ENCODE peak calls at places on chromosomes 1 and 21, in eight cellular contexts. Z is breast epithelium; Y is RWPE2; H is CD8-positive, alpha-beta memory T cell; X is colonic mucosa; F is HCT116; D is mammary epithelial cell; P is pancreas. W is an unnamed sample.

GRCh38 chr1:181390350-181391080 is 92.8 kb upstream of the CACNA1E start:
- DNase-seq in Z (no peak), Y (no peak), H (no peak), X (peak), F (no peak), D (no peak), P (no peak), W (no peak)

GRCh38 chr1:209190591-209191241 is 392.8 kb upstream of the CAMK1G start:
- DNase-seq in Z (no peak), Y (no peak), H (no peak), X (no peak), F (peak), D (peak), P (peak), W (no peak)

GRCh38 chr1:46646331-46646730 is 21.8 kb downstream of the ATPAF1 start:
- DNase-seq in Z (no peak), Y (no peak), H (no peak), X (no peak), F (no peak), D (no peak), P (no peak), W (no peak)

GRCh38 chr1:90926971-90927370 is 94.9 kb downstream of the ZNF644 start:
- DNase-seq in Z (no peak), Y (no peak), H (no peak), X (no peak), F (no peak), D (no peak), P (no peak), W (no peak)

GRCh38 chr1:96360036-96360795 is 361.4 kb upstream of the PTBP2 start:
- DNase-seq in Z (no peak), Y (no peak), H (no peak), X (no peak), F (no peak), D (peak), P (no peak), W (no peak)

GRCh38 chr1:54144366-54144765 is 8.4 kb downstream of the CDCP2 start:
- DNase-seq in Z (no peak), Y (no peak), H (no peak), X (no peak), F (no peak), D (no peak), P (no peak), W (no peak)

GRCh38 chr1:2229921-2230700 is 2.0 kb downstream of the SKI start:
- DNase-seq in Z (no peak), Y (no peak), H (no peak), X (peak), F (no peak), D (peak), P (peak), W (no peak)

GRCh38 chr1:89844236-89844807 is 23.5 kb downstream of the LRRC8D start:
- DNase-seq in Z (no peak), Y (no peak), H (peak), X (no peak), F (no peak), D (peak), P (no peak), W (no peak)

GRCh38 chr1:225767591-225768540 is 9.8 kb upstream of the SRP9 start:
- DNase-seq in Z (peak), Y (no peak), H (no peak), X (peak), F (no peak), D (peak), P (peak), W (no peak)

GRCh38 chr1:33612877-33613487 is 140.5 kb downstream of the ZSCAN20 start:
- DNase-seq in Z (no peak), Y (no peak), H (no peak), X (peak), F (peak), D (peak), P (peak), W (no peak)

GRCh38 chr1:40844887-40845878 is 17.0 kb downstream of the CITED4 start:
- DNase-seq in Z (no peak), Y (no peak), H (no peak), X (no peak), F (no peak), D (no peak), P (no peak), W (no peak)

GRCh38 chr1:91874167-91874566 is 11.8 kb downstream of the TGFBR3 start:
- DNase-seq in Z (no peak), Y (no peak), H (no peak), X (no peak), F (no peak), D (no peak), P (no peak), W (no peak)

GRCh38 chr1:40185951-40186864 is 25.0 kb downstream of the RLF start:
- DNase-seq in Z (no peak), Y (no peak), H (no peak), X (no peak), F (no peak), D (peak), P (no peak), W (no peak)

GRCh38 chr1:32972814-32973428 is 8.3 kb upstream of the RNF19B start:
- DNase-seq in Z (peak), Y (no peak), H (no peak), X (peak), F (no peak), D (no peak), P (peak), W (no peak)

GRCh38 chr1:20717452-20718342 is at the start of gene KIF17:
- DNase-seq in Z (peak), Y (peak), H (peak), X (peak), F (no peak), D (no peak), P (peak), W (peak)

GRCh38 chr21:46084041-46084561 is 13.8 kb upstream of the COL6A2 start:
- DNase-seq in Z (no peak), Y (no peak), H (no peak), X (no peak), F (no peak), D (no peak), P (no peak), W (no peak)

GRCh38 chr1:159753386-159753785 is 27.4 kb upstream of the DUSP23 start:
- DNase-seq in Z (no peak), Y (no peak), H (no peak), X (peak), F (no peak), D (no peak), P (no peak), W (no peak)

GRCh38 chr1:155093938-155094621 is 15.4 kb downstream of the EFNA3 start:
- DNase-seq in Z (no peak), Y (no peak), H (no peak), X (peak), F (peak), D (peak), P (peak), W (no peak)

GRCh38 chr1:35177237-35177786 is 15.6 kb downstream of the SFPQ start:
- DNase-seq in Z (no peak), Y (no peak), H (no peak), X (no peak), F (no peak), D (no peak), P (no peak), W (no peak)

GRCh38 chr1:3459051-3459908 is 4.8 kb downstream of the ARHGEF16 start:
- DNase-seq in Z (no peak), Y (no peak), H (no peak), X (peak), F (no peak), D (no peak), P (peak), W (no peak)

GRCh38 chr1:66207484-66207883 is 326.5 kb upstream of the SGIP1 start:
- DNase-seq in Z (no peak), Y (no peak), H (no peak), X (no peak), F (no peak), D (no peak), P (no peak), W (no peak)

GRCh38 chr21:15015622-15016471 is 49.0 kb downstream of the NRIP1 start:
- DNase-seq in Z (no peak), Y (no peak), H (no peak), X (no peak), F (no peak), D (peak), P (no peak), W (no peak)

GRCh38 chr1:168498159-168498609 is 45.6 kb downstream of the XCL2 start:
- DNase-seq in Z (no peak), Y (no peak), H (no peak), X (no peak), F (no peak), D (no peak), P (no peak), W (no peak)

GRCh38 chr1:76023669-76024407 is 50.7 kb upstream of the ST6GALNAC3 start:
- DNase-seq in Z (no peak), Y (no peak), H (no peak), X (no peak), F (no peak), D (peak), P (no peak), W (no peak)

GRCh38 chr1:208030320-208031091 is 119.6 kb upstream of the CD34 start:
- DNase-seq in Z (no peak), Y (no peak), H (no peak), X (peak), F (no peak), D (no peak), P (no peak), W (no peak)

GRCh38 chr1:208034135-208034534 is 123.2 kb upstream of the CD34 start:
- DNase-seq in Z (no peak), Y (no peak), H (no peak), X (no peak), F (no peak), D (no peak), P (no peak), W (no peak)

GRCh38 chr1:208033236-208033635 is 122.3 kb upstream of the CD34 start:
- DNase-seq in Z (no peak), Y (no peak), H (no peak), X (no peak), F (no peak), D (no peak), P (no peak), W (no peak)

GRCh38 chr1:208031316-208031931 is 120.5 kb upstream of the CD34 start:
- DNase-seq in Z (no peak), Y (no peak), H (no peak), X (no peak), F (no peak), D (no peak), P (no peak), W (no peak)

GRCh38 chr1:208031932-208032320 is 121.0 kb upstream of the CD34 start:
- DNase-seq in Z (no peak), Y (no peak), H (no peak), X (no peak), F (no peak), D (no peak), P (no peak), W (no peak)
- H3K27ac ChIP-seq in Z (no peak), Y (no peak), H (no peak), X (no peak), F (no peak), D (no peak), P (no peak), W (no peak)

DNA sequence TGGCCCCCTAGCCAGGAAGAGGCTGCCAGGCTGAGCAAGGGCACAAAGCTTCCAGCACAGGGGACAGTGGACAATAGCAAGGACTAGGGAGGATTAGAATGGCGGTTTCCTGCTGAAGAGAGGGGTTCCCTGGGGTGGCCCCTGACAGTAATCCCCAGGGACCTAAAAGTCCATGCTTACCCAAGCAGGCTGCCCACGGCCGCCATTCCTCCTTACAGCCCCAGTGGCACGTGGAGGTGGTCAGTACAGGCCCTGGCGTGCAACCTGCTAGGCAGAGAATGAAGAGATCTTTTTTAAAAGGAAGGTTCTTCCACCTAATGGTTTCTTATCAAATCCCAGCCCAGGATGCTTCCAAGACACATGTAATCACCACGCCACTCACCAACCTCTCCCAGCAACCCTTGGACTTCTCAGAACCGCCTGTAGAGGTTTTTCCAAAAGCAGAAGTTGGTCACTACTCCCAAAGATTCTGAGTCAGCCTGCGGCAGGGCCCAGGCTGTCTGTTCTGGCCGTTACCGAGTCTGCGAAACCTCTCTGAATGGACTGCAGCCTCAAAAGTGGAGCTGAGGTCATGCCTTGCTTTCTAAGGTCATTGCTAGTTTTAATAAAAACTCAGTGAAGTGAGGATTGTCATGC is 926 bp downstream of the MRPL55 start:
- DNase-seq in Z (no peak), Y (no peak), H (no peak), X (no peak), F (no peak), D (no peak), P (no peak), W (no peak)
- H3K27ac ChIP-seq in Z (peak), Y (no peak), H (peak), X (no peak), F (peak), D (peak), P (peak), W (peak)

DNA sequence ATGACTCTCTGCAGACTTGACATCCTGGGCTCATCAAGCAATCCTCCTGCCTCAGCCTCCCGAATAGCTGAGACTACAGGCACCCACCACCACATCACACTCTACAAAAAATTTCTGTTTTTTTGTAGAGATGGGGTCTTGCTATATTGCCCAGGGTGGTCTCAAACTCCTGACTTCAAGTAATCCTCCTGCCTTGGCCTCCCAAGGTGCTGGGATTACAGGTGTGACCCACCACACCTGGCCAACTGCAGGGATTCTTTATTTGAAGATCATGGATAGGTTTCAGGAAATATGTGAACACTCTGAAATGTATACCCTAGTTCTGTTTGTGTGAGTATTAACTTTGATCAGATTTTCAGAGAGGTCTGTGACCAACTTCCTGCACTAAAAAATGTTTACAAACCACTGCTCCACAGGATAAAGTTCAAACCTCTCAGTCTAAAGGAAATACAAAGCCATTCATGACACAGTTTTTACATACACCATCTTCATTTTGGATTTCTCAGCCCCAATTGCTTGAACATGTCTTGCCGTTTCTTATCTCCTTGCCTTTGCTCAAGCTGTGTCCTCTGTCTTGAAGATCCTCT is 252.3 kb upstream of the FGGY start:
- DNase-seq in Z (no peak), Y (no peak), H (no peak), X (no peak), F (no peak), D (no peak), P (no peak), W (no peak)
- H3K27ac ChIP-seq in Z (peak), Y (peak), H (peak), X (peak), F (no peak), D (no peak), P (no peak), W (no peak)

DNA sequence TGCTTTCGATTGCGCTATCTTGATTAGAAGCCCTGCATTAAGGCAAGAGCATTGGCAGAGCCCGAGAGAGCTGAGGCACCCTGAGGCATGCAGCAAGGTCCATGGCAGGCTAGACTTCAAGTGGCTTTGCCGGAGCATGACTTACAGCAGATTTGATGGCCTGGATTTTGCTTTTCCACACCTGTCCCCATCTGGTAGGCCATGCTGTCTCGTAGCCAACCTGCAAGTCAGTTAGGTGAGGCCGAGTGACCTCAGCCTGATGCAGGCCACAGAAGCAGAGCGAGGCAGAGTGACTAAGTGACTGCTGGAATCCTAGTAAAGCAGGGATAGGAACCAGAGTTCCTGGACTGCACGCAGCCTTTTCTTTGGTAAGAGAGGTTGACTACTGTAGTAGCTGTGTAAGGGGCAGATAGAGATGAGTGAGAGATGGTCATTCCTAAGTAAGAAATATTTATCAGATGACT is 148.9 kb downstream of the PBX1 start:
- DNase-seq in Z (no peak), Y (no peak), H (no peak), X (no peak), F (peak), D (peak), P (peak), W (no peak)
- H3K27ac ChIP-seq in Z (peak), Y (peak), H (peak), X (peak), F (peak), D (no peak), P (peak), W (no peak)

GRCh38 chr21:30206551-30207251 is 9.2 kb downstream of the CLDN8 start:
- DNase-seq in Z (no peak), Y (no peak), H (no peak), X (no peak), F (no peak), D (peak), P (no peak), W (no peak)
- H3K27ac ChIP-seq in Z (no peak), Y (no peak), H (no peak), X (no peak), F (no peak), D (peak), P (no peak), W (no peak)

DNA sequence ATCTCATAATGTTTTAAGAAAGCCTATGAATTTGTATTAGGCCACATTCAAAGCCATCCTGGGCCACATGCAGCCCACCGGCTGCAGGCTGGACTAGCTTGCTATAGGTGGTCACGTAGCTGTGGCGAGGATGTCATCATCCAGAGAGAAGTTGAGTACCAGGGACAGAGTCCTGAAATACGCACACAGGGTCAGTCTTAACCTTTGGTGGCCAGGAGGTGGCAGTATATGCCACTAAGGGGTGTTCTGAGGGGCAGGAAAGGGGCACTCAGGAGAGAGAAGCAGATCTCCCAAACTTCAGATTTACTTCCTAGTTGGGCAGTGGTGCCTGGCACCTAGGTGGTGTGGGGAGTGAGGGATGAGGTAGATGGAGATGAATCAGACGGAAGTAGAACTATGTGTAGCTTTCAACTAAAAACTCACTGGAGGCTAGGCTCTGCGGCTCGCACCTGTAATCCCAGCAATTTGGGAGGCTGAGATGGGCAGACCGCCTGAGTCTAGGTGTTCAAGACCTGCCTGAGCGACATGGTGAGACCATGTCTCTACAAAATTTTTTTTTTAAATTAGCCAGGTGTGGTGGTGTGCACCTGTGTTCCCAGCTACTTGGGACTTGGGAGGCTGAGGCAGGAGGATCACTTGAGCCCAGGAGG is 16.3 kb upstream of the CDK18 start:
- DNase-seq in Z (no peak), Y (no peak), H (peak), X (peak), F (peak), D (peak), P (no peak), W (peak)
- H3K27ac ChIP-seq in Z (no peak), Y (no peak), H (no peak), X (no peak), F (no peak), D (no peak), P (no peak), W (no peak)